ENCODE peak calls at places on chromosome 6, in five cellular contexts. H, A, G, D and Y are unnamed samples.

GRCh38 chr6:20853828-20854227 is 319.6 kb downstream of the CDKAL1 start:
- DNase-seq in H (no peak), A (no peak), G (no peak), D (no peak), Y (no peak)

GRCh38 chr6:1575213-1576041 is 34.3 kb upstream of the FOXC1 start:
- DNase-seq in H (no peak), A (peak; percentile 33), G (no peak), D (peak; percentile 52), Y (no peak)

GRCh38 chr6:144561455-144562043 is 276.4 kb downstream of the UTRN start:
- DNase-seq in H (no peak), A (no peak), G (no peak), D (no peak), Y (no peak)

GRCh38 chr6:6699741-6700367 is 111.3 kb downstream of the LY86 start:
- DNase-seq in H (peak; percentile 90), A (peak; percentile 63), G (peak; percentile 81), D (peak; percentile 98), Y (no peak)

GRCh38 chr6:21478411-21478810 is 115.1 kb upstream of the SOX4 start:
- DNase-seq in H (no peak), A (no peak), G (no peak), D (no peak), Y (no peak)

GRCh38 chr6:99522531-99522930 is 7.3 kb upstream of the USP45 start:
- DNase-seq in H (no peak), A (no peak), G (peak; percentile 23), D (peak; percentile 59), Y (no peak)

GRCh38 chr6:113396644-113397201 is 460.4 kb upstream of the MARCKS start:
- DNase-seq in H (no peak), A (no peak), G (no peak), D (no peak), Y (no peak)

GRCh38 chr6:160130729-160131484 is 9.3 kb downstream of the SLC22A1 start:
- DNase-seq in H (no peak), A (no peak), G (no peak), D (no peak), Y (no peak)

GRCh38 chr6:117072134-117072533 is 193.2 kb upstream of the VGLL2 start:
- DNase-seq in H (no peak), A (peak; percentile 51), G (no peak), D (no peak), Y (no peak)

GRCh38 chr6:158377866-158378265 is 65.6 kb downstream of the TULP4 start:
- DNase-seq in H (no peak), A (no peak), G (no peak), D (peak; percentile 74), Y (no peak)

GRCh38 chr6:167667204-167668018 is 159.3 kb upstream of the AFDN start:
- DNase-seq in H (no peak), A (no peak), G (no peak), D (no peak), Y (no peak)

GRCh38 chr6:130742282-130742681 is 84.9 kb upstream of the SMLR1 start:
- DNase-seq in H (no peak), A (no peak), G (no peak), D (no peak), Y (no peak)

GRCh38 chr6:13814938-13815575 is 700 bp upstream of the MCUR1 start:
- DNase-seq in H (no peak), A (no peak), G (no peak), D (peak; percentile 11), Y (no peak)

GRCh38 chr6:24908555-24908954 is 27.2 kb downstream of the RIPOR2 start:
- DNase-seq in H (no peak), A (no peak), G (no peak), D (no peak), Y (no peak)

GRCh38 chr6:149140910-149141290 is 176.6 kb upstream of the TAB2 start:
- DNase-seq in H (no peak), A (no peak), G (no peak), D (no peak), Y (no peak)

GRCh38 chr6:147430811-147431210 is 77.7 kb upstream of the SAMD5 start:
- DNase-seq in H (no peak), A (no peak), G (no peak), D (no peak), Y (no peak)

GRCh38 chr6:100482698-100483097 is 18.0 kb upstream of the SIM1 start:
- DNase-seq in H (no peak), A (no peak), G (no peak), D (no peak), Y (no peak)

GRCh38 chr6:47306887-47307286 is 2.8 kb downstream of the TNFRSF21 start:
- DNase-seq in H (no peak), A (no peak), G (no peak), D (no peak), Y (no peak)

GRCh38 chr6:163085861-163086562 is 328.5 kb upstream of the QKI start:
- DNase-seq in H (no peak), A (no peak), G (no peak), D (no peak), Y (no peak)

GRCh38 chr6:106872044-106872443 is 102.5 kb downstream of the CD24 start:
- DNase-seq in H (no peak), A (no peak), G (no peak), D (no peak), Y (no peak)

GRCh38 chr6:158624684-158625682 is 19.6 kb downstream of the DYNLT1 start:
- DNase-seq in H (no peak), A (no peak), G (no peak), D (no peak), Y (no peak)

GRCh38 chr6:45423901-45424627 is 46.3 kb upstream of the SUPT3H start:
- DNase-seq in H (peak; percentile 65), A (peak; percentile 22), G (peak; percentile 56), D (no peak), Y (no peak)

GRCh38 chr6:45420909-45421699 is 43.4 kb upstream of the SUPT3H start:
- DNase-seq in H (no peak), A (no peak), G (no peak), D (peak; percentile 45), Y (no peak)

GRCh38 chr6:45421700-45422540 is 44.2 kb upstream of the SUPT3H start:
- DNase-seq in H (peak; percentile 80), A (peak; percentile 54), G (peak; percentile 67), D (peak; percentile 81), Y (peak; percentile 22)

GRCh38 chr6:45423111-45423900 is 45.6 kb upstream of the SUPT3H start:
- DNase-seq in H (peak; percentile 51), A (peak; percentile 30), G (peak; percentile 41), D (no peak), Y (no peak)

DNA sequence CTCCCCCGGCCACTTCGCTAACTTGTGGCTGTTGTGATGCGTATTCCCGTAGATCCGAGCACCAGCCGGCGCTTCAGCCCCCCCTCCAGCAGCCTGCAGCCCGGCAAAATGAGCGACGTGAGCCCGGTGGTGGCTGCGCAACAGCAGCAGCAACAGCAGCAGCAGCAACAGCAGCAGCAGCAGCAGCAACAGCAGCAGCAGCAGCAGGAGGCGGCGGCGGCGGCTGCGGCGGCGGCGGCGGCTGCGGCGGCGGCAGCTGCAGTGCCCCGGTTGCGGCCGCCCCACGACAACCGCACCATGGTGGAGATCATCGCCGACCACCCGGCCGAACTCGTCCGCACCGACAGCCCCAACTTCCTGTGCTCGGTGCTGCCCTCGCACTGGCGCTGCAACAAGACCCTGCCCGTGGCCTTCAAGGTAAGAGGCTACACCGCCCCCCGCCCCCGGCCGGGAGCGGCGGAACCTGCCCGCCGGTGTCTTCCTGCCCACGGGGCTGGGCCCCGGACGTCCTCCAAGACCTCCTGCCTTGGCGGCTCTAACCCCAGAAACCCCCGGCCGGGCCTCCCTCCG is 44.9 kb upstream of the SUPT3H start:
- DNase-seq in H (peak; percentile 80), A (peak; percentile 39), G (peak; percentile 46), D (peak; percentile 69), Y (no peak)
- TF ChIP-seq CTCF in H (no peak), A (no peak), G (no peak), D (no peak), Y (no peak)

DNA sequence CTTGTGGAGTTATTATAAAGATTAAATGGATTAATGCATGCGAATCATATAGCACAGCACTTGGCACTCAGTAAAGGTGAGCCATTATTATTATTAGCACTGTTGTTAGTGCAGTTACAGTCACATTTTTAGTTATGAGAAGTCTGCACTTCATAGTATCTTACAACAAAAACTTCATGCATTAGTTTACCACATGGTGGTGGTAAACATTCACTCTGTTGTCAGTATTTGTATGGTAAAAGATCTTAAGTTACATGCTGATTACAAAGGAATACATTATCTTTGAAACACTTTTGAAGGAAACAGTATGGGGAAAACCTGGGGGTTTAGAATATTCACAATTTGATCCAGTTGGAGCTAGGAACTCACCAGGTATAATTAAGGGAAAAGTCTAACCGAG is 20.8 kb downstream of the TMEM14A start:
- DNase-seq in H (no peak), A (no peak), G (no peak), D (peak; percentile 15), Y (no peak)
- H3K4me1 ChIP-seq in H (no peaks in the 10 kb centered on the region), A (no peaks in the 10 kb centered on the region), G (no peaks in the 10 kb centered on the region), D (no peaks in the 10 kb centered on the region), Y (no peaks in the 10 kb centered on the region)

GRCh38 chr6:91341473-91341872 is 754.6 kb upstream of the MAP3K7 start:
- DNase-seq in H (no peak), A (no peak), G (no peak), D (no peak), Y (no peak)

GRCh38 chr6:91340998-91341397 is 754.1 kb upstream of the MAP3K7 start:
- DNase-seq in H (no peak), A (no peak), G (no peak), D (no peak), Y (no peak)

GRCh38 chr6:91337967-91338366 is 751.1 kb upstream of the MAP3K7 start:
- DNase-seq in H (no peak), A (no peak), G (no peak), D (no peak), Y (no peak)
- TF ChIP-seq CTCF in H (no peak), A (peak; percentile 27), G (no peak), D (peak; percentile 29), Y (peak; percentile 8)

GRCh38 chr6:15436451-15436850 is 190.6 kb downstream of the JARID2 start:
- DNase-seq in H (no peak), A (no peak), G (no peak), D (no peak), Y (no peak)

GRCh38 chr6:15433517-15433874 is 187.6 kb downstream of the JARID2 start:
- DNase-seq in H (no peak), A (no peak), G (no peak), D (no peak), Y (no peak)

GRCh38 chr6:15434823-15435380 is 189.0 kb downstream of the JARID2 start:
- DNase-seq in H (no peak), A (no peak), G (no peak), D (no peak), Y (no peak)

GRCh38 chr6:15435468-15435867 is 189.6 kb downstream of the JARID2 start:
- DNase-seq in H (no peak), A (no peak), G (no peak), D (no peak), Y (no peak)

DNA sequence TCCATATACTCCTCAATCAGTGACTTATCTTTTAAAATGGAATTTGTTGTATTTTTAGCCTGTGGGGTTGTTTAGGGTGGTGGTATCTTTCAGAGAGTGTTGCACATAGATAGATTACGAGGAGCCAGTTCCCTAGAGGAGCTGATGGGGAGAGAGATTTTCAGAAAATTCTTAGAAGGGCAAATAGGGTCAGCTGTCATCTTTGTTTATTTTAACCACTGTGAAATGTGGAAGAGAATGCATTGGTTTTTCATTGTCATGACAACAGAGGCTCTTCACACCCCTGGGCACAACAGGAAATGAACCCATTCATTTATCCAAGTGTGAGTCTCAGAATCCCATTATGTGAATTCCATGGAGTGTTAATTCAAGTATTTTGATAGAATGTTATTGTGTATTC is 188.4 kb downstream of the JARID2 start:
- DNase-seq in H (no peak), A (no peak), G (no peak), D (no peak), Y (no peak)
- H3K4me1 ChIP-seq in H (no peaks in the 10 kb centered on the region), A (peaks cover 79% of the 10 kb centered on the region), G (peaks cover 71% of the 10 kb centered on the region), D (peaks cover 5% of the 10 kb centered on the region), Y (peaks cover 17% of the 10 kb centered on the region)